ENCODE peak calls at places on chromosomes 12 and 14, in eight cellular contexts. One of them, this sample, is unnamed.

GRCh38 chr14:24695265-24696241 is 61.6 kb upstream of the GZMB start:
- DNase-seq in foreskin keratinocyte: no peak
- DNase-seq in activated CD8-positive, alpha-beta memory T cell treated with anti-CD3 and anti-CD28 coated beads for 1 hour: no peak
- DNase-seq in pulmonary artery endothelial cell: no peak
- DNase-seq in naive thymus-derived CD8-positive, alpha-beta T cell: no peak
- DNase-seq in BE2C: no peak
- DNase-seq in NCI-H1417: no peak
- DNase-seq in GM10248: no peak
- DNase-seq in this sample: no peak

GRCh38 chr12:56530390-56531055 is 8.9 kb downstream of the RBMS2 start:
- DNase-seq in foreskin keratinocyte: no peak
- DNase-seq in activated CD8-positive, alpha-beta memory T cell treated with anti-CD3 and anti-CD28 coated beads for 1 hour: no peak
- DNase-seq in pulmonary artery endothelial cell: no peak
- DNase-seq in naive thymus-derived CD8-positive, alpha-beta T cell: no peak
- DNase-seq in BE2C: no peak
- DNase-seq in NCI-H1417: no peak
- DNase-seq in GM10248: no peak
- DNase-seq in this sample: no peak

GRCh38 chr12:10130042-10130441 is at the start of gene CLEC7A:
- DNase-seq in foreskin keratinocyte: peak; percentile 79
- DNase-seq in activated CD8-positive, alpha-beta memory T cell treated with anti-CD3 and anti-CD28 coated beads for 1 hour: no peak
- DNase-seq in pulmonary artery endothelial cell: no peak
- DNase-seq in naive thymus-derived CD8-positive, alpha-beta T cell: no peak
- DNase-seq in BE2C: no peak
- DNase-seq in NCI-H1417: peak; percentile 8
- DNase-seq in GM10248: peak; percentile 47
- DNase-seq in this sample: no peak

GRCh38 chr12:96501139-96501741 is 11.9 kb downstream of the CFAP54 start:
- DNase-seq in foreskin keratinocyte: peak; percentile 82
- DNase-seq in activated CD8-positive, alpha-beta memory T cell treated with anti-CD3 and anti-CD28 coated beads for 1 hour: no peak
- DNase-seq in pulmonary artery endothelial cell: peak; percentile 85
- DNase-seq in naive thymus-derived CD8-positive, alpha-beta T cell: no peak
- DNase-seq in BE2C: no peak
- DNase-seq in NCI-H1417: peak; percentile 58
- DNase-seq in GM10248: peak; percentile 30
- DNase-seq in this sample: no peak

GRCh38 chr14:88630565-88630964 is 67.7 kb downstream of the ZC3H14 start:
- DNase-seq in foreskin keratinocyte: peak; percentile 43
- DNase-seq in activated CD8-positive, alpha-beta memory T cell treated with anti-CD3 and anti-CD28 coated beads for 1 hour: no peak
- DNase-seq in pulmonary artery endothelial cell: no peak
- DNase-seq in naive thymus-derived CD8-positive, alpha-beta T cell: no peak
- DNase-seq in BE2C: no peak
- DNase-seq in NCI-H1417: no peak
- DNase-seq in GM10248: no peak
- DNase-seq in this sample: no peak

GRCh38 chr12:54191126-54191525 is 2.3 kb upstream of the SMUG1 start:
- DNase-seq in foreskin keratinocyte: peak; percentile 37
- DNase-seq in activated CD8-positive, alpha-beta memory T cell treated with anti-CD3 and anti-CD28 coated beads for 1 hour: no peak
- DNase-seq in pulmonary artery endothelial cell: no peak
- DNase-seq in naive thymus-derived CD8-positive, alpha-beta T cell: no peak
- DNase-seq in BE2C: no peak
- DNase-seq in NCI-H1417: no peak
- DNase-seq in GM10248: no peak
- DNase-seq in this sample: no peak

GRCh38 chr14:52052289-52052943 is 16.4 kb downstream of the NID2 start:
- DNase-seq in foreskin keratinocyte: no peak
- DNase-seq in activated CD8-positive, alpha-beta memory T cell treated with anti-CD3 and anti-CD28 coated beads for 1 hour: no peak
- DNase-seq in pulmonary artery endothelial cell: no peak
- DNase-seq in naive thymus-derived CD8-positive, alpha-beta T cell: no peak
- DNase-seq in BE2C: no peak
- DNase-seq in NCI-H1417: no peak
- DNase-seq in GM10248: no peak
- DNase-seq in this sample: no peak

GRCh38 chr12:79300199-79300568 is 390.6 kb downstream of the PAWR start:
- DNase-seq in foreskin keratinocyte: no peak
- DNase-seq in activated CD8-positive, alpha-beta memory T cell treated with anti-CD3 and anti-CD28 coated beads for 1 hour: no peak
- DNase-seq in pulmonary artery endothelial cell: no peak
- DNase-seq in naive thymus-derived CD8-positive, alpha-beta T cell: no peak
- DNase-seq in BE2C: no peak
- DNase-seq in NCI-H1417: peak; percentile 28
- DNase-seq in GM10248: no peak
- DNase-seq in this sample: no peak

GRCh38 chr14:101719708-101720107 is 41.8 kb upstream of the PPP2R5C start:
- DNase-seq in foreskin keratinocyte: no peak
- DNase-seq in activated CD8-positive, alpha-beta memory T cell treated with anti-CD3 and anti-CD28 coated beads for 1 hour: no peak
- DNase-seq in pulmonary artery endothelial cell: no peak
- DNase-seq in naive thymus-derived CD8-positive, alpha-beta T cell: no peak
- DNase-seq in BE2C: no peak
- DNase-seq in NCI-H1417: no peak
- DNase-seq in GM10248: no peak
- DNase-seq in this sample: no peak

GRCh38 chr12:110058875-110059615 is 10.7 kb upstream of the C12orf76 start:
- DNase-seq in foreskin keratinocyte: no peak
- DNase-seq in activated CD8-positive, alpha-beta memory T cell treated with anti-CD3 and anti-CD28 coated beads for 1 hour: no peak
- DNase-seq in pulmonary artery endothelial cell: no peak
- DNase-seq in naive thymus-derived CD8-positive, alpha-beta T cell: no peak
- DNase-seq in BE2C: no peak
- DNase-seq in NCI-H1417: no peak
- DNase-seq in GM10248: no peak
- DNase-seq in this sample: no peak

GRCh38 chr14:62914873-62915272 is 130.4 kb downstream of the KCNH5 start:
- DNase-seq in foreskin keratinocyte: no peak
- DNase-seq in activated CD8-positive, alpha-beta memory T cell treated with anti-CD3 and anti-CD28 coated beads for 1 hour: no peak
- DNase-seq in pulmonary artery endothelial cell: no peak
- DNase-seq in naive thymus-derived CD8-positive, alpha-beta T cell: no peak
- DNase-seq in BE2C: no peak
- DNase-seq in NCI-H1417: no peak
- DNase-seq in GM10248: no peak
- DNase-seq in this sample: no peak

GRCh38 chr14:96206461-96206860 is 1.8 kb downstream of the BDKRB2 start:
- DNase-seq in foreskin keratinocyte: peak; percentile 63
- DNase-seq in activated CD8-positive, alpha-beta memory T cell treated with anti-CD3 and anti-CD28 coated beads for 1 hour: no peak
- DNase-seq in pulmonary artery endothelial cell: no peak
- DNase-seq in naive thymus-derived CD8-positive, alpha-beta T cell: no peak
- DNase-seq in BE2C: no peak
- DNase-seq in NCI-H1417: no peak
- DNase-seq in GM10248: no peak
- DNase-seq in this sample: no peak

GRCh38 chr12:118064608-118065007 is 3.6 kb upstream of the WSB2 start:
- DNase-seq in foreskin keratinocyte: no peak
- DNase-seq in activated CD8-positive, alpha-beta memory T cell treated with anti-CD3 and anti-CD28 coated beads for 1 hour: no peak
- DNase-seq in pulmonary artery endothelial cell: no peak
- DNase-seq in naive thymus-derived CD8-positive, alpha-beta T cell: no peak
- DNase-seq in BE2C: no peak
- DNase-seq in NCI-H1417: peak; percentile 28
- DNase-seq in GM10248: no peak
- DNase-seq in this sample: no peak

GRCh38 chr12:65728348-65728912 is 95.9 kb upstream of the HMGA2 start:
- DNase-seq in foreskin keratinocyte: no peak
- DNase-seq in activated CD8-positive, alpha-beta memory T cell treated with anti-CD3 and anti-CD28 coated beads for 1 hour: no peak
- DNase-seq in pulmonary artery endothelial cell: no peak
- DNase-seq in naive thymus-derived CD8-positive, alpha-beta T cell: no peak
- DNase-seq in BE2C: no peak
- DNase-seq in NCI-H1417: no peak
- DNase-seq in GM10248: no peak
- DNase-seq in this sample: no peak

GRCh38 chr12:75526655-75527511 is 15.5 kb upstream of the KRR1 start:
- DNase-seq in foreskin keratinocyte: peak; percentile 41
- DNase-seq in activated CD8-positive, alpha-beta memory T cell treated with anti-CD3 and anti-CD28 coated beads for 1 hour: no peak
- DNase-seq in pulmonary artery endothelial cell: peak; percentile 36
- DNase-seq in naive thymus-derived CD8-positive, alpha-beta T cell: no peak
- DNase-seq in BE2C: peak; percentile 23
- DNase-seq in NCI-H1417: peak; percentile 89
- DNase-seq in GM10248: peak; percentile 45
- DNase-seq in this sample: no peak

GRCh38 chr14:31029016-31029970 is 3.1 kb upstream of the STRN3 start:
- DNase-seq in foreskin keratinocyte: no peak
- DNase-seq in activated CD8-positive, alpha-beta memory T cell treated with anti-CD3 and anti-CD28 coated beads for 1 hour: no peak
- DNase-seq in pulmonary artery endothelial cell: no peak
- DNase-seq in naive thymus-derived CD8-positive, alpha-beta T cell: no peak
- DNase-seq in BE2C: no peak
- DNase-seq in NCI-H1417: no peak
- DNase-seq in GM10248: no peak
- DNase-seq in this sample: no peak

GRCh38 chr12:131897276-131897675 is 2.9 kb downstream of the ULK1 start:
- DNase-seq in foreskin keratinocyte: no peak
- DNase-seq in activated CD8-positive, alpha-beta memory T cell treated with anti-CD3 and anti-CD28 coated beads for 1 hour: no peak
- DNase-seq in pulmonary artery endothelial cell: no peak
- DNase-seq in naive thymus-derived CD8-positive, alpha-beta T cell: no peak
- DNase-seq in BE2C: peak; percentile 11
- DNase-seq in NCI-H1417: no peak
- DNase-seq in GM10248: no peak
- DNase-seq in this sample: no peak

GRCh38 chr14:37598085-37598972 is 2.9 kb downstream of the TTC6 start:
- DNase-seq in foreskin keratinocyte: no peak
- DNase-seq in activated CD8-positive, alpha-beta memory T cell treated with anti-CD3 and anti-CD28 coated beads for 1 hour: no peak
- DNase-seq in pulmonary artery endothelial cell: no peak
- DNase-seq in naive thymus-derived CD8-positive, alpha-beta T cell: no peak
- DNase-seq in BE2C: no peak
- DNase-seq in NCI-H1417: peak; percentile 87
- DNase-seq in GM10248: no peak
- DNase-seq in this sample: no peak

GRCh38 chr14:65637780-65638179 is 225.2 kb downstream of the FUT8 start:
- DNase-seq in foreskin keratinocyte: peak; percentile 41
- DNase-seq in activated CD8-positive, alpha-beta memory T cell treated with anti-CD3 and anti-CD28 coated beads for 1 hour: no peak
- DNase-seq in pulmonary artery endothelial cell: no peak
- DNase-seq in naive thymus-derived CD8-positive, alpha-beta T cell: no peak
- DNase-seq in BE2C: no peak
- DNase-seq in NCI-H1417: no peak
- DNase-seq in GM10248: peak; percentile 65
- DNase-seq in this sample: no peak

GRCh38 chr14:91416744-91417133 is 881 bp downstream of the CCDC88C start:
- DNase-seq in foreskin keratinocyte: no peak
- DNase-seq in activated CD8-positive, alpha-beta memory T cell treated with anti-CD3 and anti-CD28 coated beads for 1 hour: no peak
- DNase-seq in pulmonary artery endothelial cell: no peak
- DNase-seq in naive thymus-derived CD8-positive, alpha-beta T cell: no peak
- DNase-seq in BE2C: no peak
- DNase-seq in NCI-H1417: peak; percentile 49
- DNase-seq in GM10248: peak; percentile 22
- DNase-seq in this sample: no peak

GRCh38 chr12:100504820-100505219 is 31.2 kb downstream of the NR1H4 start:
- DNase-seq in foreskin keratinocyte: no peak
- DNase-seq in activated CD8-positive, alpha-beta memory T cell treated with anti-CD3 and anti-CD28 coated beads for 1 hour: no peak
- DNase-seq in pulmonary artery endothelial cell: no peak
- DNase-seq in naive thymus-derived CD8-positive, alpha-beta T cell: no peak
- DNase-seq in BE2C: no peak
- DNase-seq in NCI-H1417: no peak
- DNase-seq in GM10248: no peak
- DNase-seq in this sample: no peak

GRCh38 chr14:92487513-92488133 is 26.0 kb upstream of the RIN3 start:
- DNase-seq in foreskin keratinocyte: no peak
- DNase-seq in activated CD8-positive, alpha-beta memory T cell treated with anti-CD3 and anti-CD28 coated beads for 1 hour: no peak
- DNase-seq in pulmonary artery endothelial cell: no peak
- DNase-seq in naive thymus-derived CD8-positive, alpha-beta T cell: no peak
- DNase-seq in BE2C: no peak
- DNase-seq in NCI-H1417: no peak
- DNase-seq in GM10248: no peak
- DNase-seq in this sample: no peak

GRCh38 chr12:116879509-116880212 is 1.6 kb downstream of the HRK start:
- DNase-seq in foreskin keratinocyte: peak; percentile 38
- DNase-seq in activated CD8-positive, alpha-beta memory T cell treated with anti-CD3 and anti-CD28 coated beads for 1 hour: no peak
- DNase-seq in pulmonary artery endothelial cell: no peak
- DNase-seq in naive thymus-derived CD8-positive, alpha-beta T cell: no peak
- DNase-seq in BE2C: no peak
- DNase-seq in NCI-H1417: peak; percentile 53
- DNase-seq in GM10248: no peak
- DNase-seq in this sample: no peak

GRCh38 chr12:53324113-53324778 is 2.8 kb upstream of the AAAS start:
- DNase-seq in foreskin keratinocyte: peak; percentile 22
- DNase-seq in activated CD8-positive, alpha-beta memory T cell treated with anti-CD3 and anti-CD28 coated beads for 1 hour: no peak
- DNase-seq in pulmonary artery endothelial cell: no peak
- DNase-seq in naive thymus-derived CD8-positive, alpha-beta T cell: peak; percentile 28
- DNase-seq in BE2C: no peak
- DNase-seq in NCI-H1417: peak; percentile 74
- DNase-seq in GM10248: peak; percentile 76
- DNase-seq in this sample: peak; percentile 33

GRCh38 chr14:61523751-61524150 is 171.6 kb upstream of the HIF1A start:
- DNase-seq in foreskin keratinocyte: peak; percentile 63
- DNase-seq in activated CD8-positive, alpha-beta memory T cell treated with anti-CD3 and anti-CD28 coated beads for 1 hour: no peak
- DNase-seq in pulmonary artery endothelial cell: no peak
- DNase-seq in naive thymus-derived CD8-positive, alpha-beta T cell: no peak
- DNase-seq in BE2C: no peak
- DNase-seq in NCI-H1417: no peak
- DNase-seq in GM10248: no peak
- DNase-seq in this sample: no peak

GRCh38 chr14:22871962-22872832 is 657 bp downstream of the LRP10 start:
- DNase-seq in foreskin keratinocyte: peak; percentile 78
- DNase-seq in activated CD8-positive, alpha-beta memory T cell treated with anti-CD3 and anti-CD28 coated beads for 1 hour: no peak
- DNase-seq in pulmonary artery endothelial cell: no peak
- DNase-seq in naive thymus-derived CD8-positive, alpha-beta T cell: peak; percentile 52
- DNase-seq in BE2C: peak; percentile 74
- DNase-seq in NCI-H1417: peak; percentile 81
- DNase-seq in GM10248: peak; percentile 80
- DNase-seq in this sample: peak; percentile 65

GRCh38 chr14:32561520-32561919 is 232.4 kb downstream of the AKAP6 start:
- DNase-seq in foreskin keratinocyte: peak; percentile 16
- DNase-seq in activated CD8-positive, alpha-beta memory T cell treated with anti-CD3 and anti-CD28 coated beads for 1 hour: no peak
- DNase-seq in pulmonary artery endothelial cell: no peak
- DNase-seq in naive thymus-derived CD8-positive, alpha-beta T cell: no peak
- DNase-seq in BE2C: no peak
- DNase-seq in NCI-H1417: no peak
- DNase-seq in GM10248: no peak
- DNase-seq in this sample: no peak

GRCh38 chr12:53652366-53652765 is 23.5 kb downstream of the ATP5MC2 start:
- DNase-seq in foreskin keratinocyte: no peak
- DNase-seq in activated CD8-positive, alpha-beta memory T cell treated with anti-CD3 and anti-CD28 coated beads for 1 hour: no peak
- DNase-seq in pulmonary artery endothelial cell: no peak
- DNase-seq in naive thymus-derived CD8-positive, alpha-beta T cell: no peak
- DNase-seq in BE2C: no peak
- DNase-seq in NCI-H1417: no peak
- DNase-seq in GM10248: no peak
- DNase-seq in this sample: no peak

GRCh38 chr12:12278899-12279298 is 12.1 kb upstream of the LRP6 start:
- DNase-seq in foreskin keratinocyte: no peak
- DNase-seq in activated CD8-positive, alpha-beta memory T cell treated with anti-CD3 and anti-CD28 coated beads for 1 hour: no peak
- DNase-seq in pulmonary artery endothelial cell: no peak
- DNase-seq in naive thymus-derived CD8-positive, alpha-beta T cell: no peak
- DNase-seq in BE2C: no peak
- DNase-seq in NCI-H1417: no peak
- DNase-seq in GM10248: no peak
- DNase-seq in this sample: no peak

GRCh38 chr14:85453401-85453800 is 76.5 kb upstream of the FLRT2 start:
- DNase-seq in foreskin keratinocyte: no peak
- DNase-seq in activated CD8-positive, alpha-beta memory T cell treated with anti-CD3 and anti-CD28 coated beads for 1 hour: no peak
- DNase-seq in pulmonary artery endothelial cell: no peak
- DNase-seq in naive thymus-derived CD8-positive, alpha-beta T cell: no peak
- DNase-seq in BE2C: no peak
- DNase-seq in NCI-H1417: no peak
- DNase-seq in GM10248: no peak
- DNase-seq in this sample: no peak

This sample was measured in T-helper 9 cell.